ENCODE peak calls at places on chromosomes 13 and 19, in six cellular contexts. L is cardiac muscle cell, O is A673, G is psoas muscle, R is ascending aorta, S is IMR-90. H is an unnamed sample.

GRCh38 chr13:36920612-36921185 is 661 bp upstream of the SMAD9 start:
- DNase-seq in S (no peak), G (no peak), O (no peak), R (no peak), L (peak), H (no peak)

GRCh38 chr19:45677351-45678230 is 9.6 kb downstream of the GIPR start:
- DNase-seq in G (peak), S (peak), R (no peak), L (peak), O (peak), H (peak)

GRCh38 chr19:51572415-51572814 is 1.3 kb downstream of the ZNF175 start:
- DNase-seq in L (no peak), O (no peak), S (peak), R (no peak), G (no peak), H (no peak)

GRCh38 chr13:114088863-114089262 is 43.6 kb downstream of the RASA3 start:
- DNase-seq in O (no peak), G (no peak), L (no peak), R (no peak), S (no peak), H (no peak)

GRCh38 chr13:85693889-85694511 is 105.2 kb downstream of the SLITRK6 start:
- DNase-seq in L (no peak), G (no peak), R (no peak), O (peak), S (peak), H (no peak)

GRCh38 chr19:38667552-38668205 is 20.2 kb downstream of the ACTN4 start:
- DNase-seq in L (no peak), S (peak), G (peak), O (peak), R (no peak), H (no peak)

GRCh38 chr19:51688665-51689571 is 4.2 kb upstream of the SPACA6 start:
- DNase-seq in S (peak), G (peak), R (no peak), L (peak), O (peak), H (peak)

GRCh38 chr19:41384351-41384750 is 8.0 kb downstream of the TMEM91 start:
- DNase-seq in L (no peak), G (no peak), O (no peak), R (no peak), S (no peak), H (no peak)

GRCh38 chr13:98143157-98143553 is 261 bp downstream of the FARP1 start:
- DNase-seq in O (peak), R (no peak), G (peak), L (peak), S (no peak), H (peak)

GRCh38 chr13:50994651-50995050 is 85.1 kb downstream of the RNASEH2B start:
- DNase-seq in S (no peak), R (no peak), G (peak), L (no peak), O (no peak), H (no peak)

GRCh38 chr19:40234429-40235237 is 8.1 kb upstream of the CCNP start:
- DNase-seq in L (no peak), O (no peak), S (no peak), G (no peak), R (no peak), H (no peak)

GRCh38 chr19:41998246-41999020 is 4.4 kb upstream of the ATP1A3 start:
- DNase-seq in O (peak), S (peak), L (peak), G (no peak), R (no peak), H (peak)

GRCh38 chr13:44388427-44388826 is 14.8 kb downstream of the SERP2 start:
- DNase-seq in G (no peak), S (no peak), O (no peak), L (peak), R (no peak), H (no peak)

GRCh38 chr13:44389856-44390255 is 16.2 kb downstream of the SERP2 start:
- DNase-seq in G (no peak), O (no peak), R (no peak), L (no peak), S (no peak), H (no peak)

GRCh38 chr13:44386932-44387556 is 13.4 kb downstream of the SERP2 start:
- DNase-seq in O (no peak), R (no peak), L (peak), S (no peak), G (no peak), H (no peak)

GRCh38 chr13:44385847-44386246 is 12.2 kb downstream of the SERP2 start:
- DNase-seq in O (no peak), S (no peak), R (no peak), L (peak), G (no peak), H (peak)

DNA sequence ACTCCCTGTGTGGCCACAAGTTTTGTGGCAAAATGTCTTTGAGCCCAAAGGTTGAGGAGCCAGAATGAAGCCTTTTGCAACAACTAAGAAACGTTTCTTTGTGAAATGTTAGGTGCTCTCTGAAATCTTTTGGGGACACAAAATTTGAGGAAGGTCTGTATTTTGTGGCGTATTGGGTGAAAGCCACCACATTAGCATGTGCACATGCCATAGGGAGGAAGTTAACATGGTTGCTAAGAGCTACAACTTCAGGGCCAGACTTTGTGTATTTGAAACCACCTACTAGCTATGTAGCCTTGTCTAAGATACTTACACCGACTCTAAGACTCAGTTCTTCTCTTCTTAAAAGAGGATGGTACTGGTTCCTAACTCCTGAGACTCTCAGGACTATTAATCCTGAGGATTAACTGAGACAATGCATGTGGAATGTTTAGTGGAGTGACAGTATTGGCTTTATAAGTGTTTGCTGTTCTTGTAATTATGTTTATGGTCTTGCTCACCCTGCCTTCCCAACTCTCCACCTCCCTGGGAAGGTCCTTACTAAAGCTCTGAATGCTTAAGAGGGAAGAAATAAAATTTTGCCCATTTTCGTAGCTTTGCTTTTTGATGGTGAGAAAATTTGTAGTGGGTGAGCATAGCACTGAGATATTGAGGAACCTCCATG is 15.5 kb downstream of the SERP2 start:
- DNase-seq in O (no peak), G (no peak), S (no peak), R (no peak), L (no peak), H (no peak)
- H3K27ac ChIP-seq in O (no peak), G (no peak), S (no peak), R (no peak), L (peak), H (no peak)

GRCh38 chr19:5214371-5214770 is 126.2 kb downstream of the PTPRS start:
- DNase-seq in L (no peak), G (no peak), S (no peak), O (no peak), R (no peak), H (no peak)

GRCh38 chr19:5217171-5217570 is 123.4 kb downstream of the PTPRS start:
- DNase-seq in O (no peak), S (no peak), L (no peak), G (no peak), R (no peak), H (no peak)

GRCh38 chr19:5214902-5215301 is 125.7 kb downstream of the PTPRS start:
- DNase-seq in L (no peak), G (no peak), S (no peak), R (no peak), O (no peak), H (no peak)

GRCh38 chr19:5216141-5216847 is 124.3 kb downstream of the PTPRS start:
- DNase-seq in R (no peak), O (no peak), G (no peak), S (no peak), L (no peak), H (no peak)

DNA sequence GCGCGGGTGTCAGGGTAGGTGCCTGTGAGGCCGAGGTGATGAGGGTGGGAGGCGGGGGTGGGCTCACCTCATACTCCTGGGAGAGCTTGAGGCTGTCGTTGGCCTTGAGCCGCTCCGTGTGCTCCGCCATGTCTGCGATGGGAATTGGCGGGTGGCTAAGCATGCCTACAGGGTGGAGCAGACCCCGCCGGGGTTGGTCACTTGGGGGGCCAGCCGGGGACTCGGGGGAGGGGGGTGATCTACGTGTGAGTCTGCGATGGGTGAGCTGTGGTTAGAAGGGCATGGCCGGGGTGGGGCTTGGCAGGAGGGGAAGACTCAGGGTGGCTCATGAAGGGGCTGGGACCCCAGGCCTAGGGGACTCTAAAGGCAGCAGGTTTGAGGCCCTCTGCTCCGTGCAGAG is 125.2 kb downstream of the PTPRS start:
- DNase-seq in O (no peak), L (no peak), S (no peak), R (no peak), G (no peak), H (no peak)
- H3K4me3 ChIP-seq in O (no peak), L (no peak), S (no peak), R (no peak), G (no peak), H (no peak)

GRCh38 chr19:31354919-31355318 is 5.7 kb upstream of the TSHZ3 start:
- DNase-seq in G (no peak), R (no peak), S (no peak), O (no peak), L (no peak), H (no peak)

GRCh38 chr19:31352296-31352781 is 3.1 kb upstream of the TSHZ3 start:
- DNase-seq in R (no peak), G (no peak), O (no peak), S (no peak), L (no peak), H (no peak)

GRCh38 chr19:31354316-31354715 is 5.1 kb upstream of the TSHZ3 start:
- DNase-seq in G (no peak), L (no peak), R (no peak), S (no peak), O (no peak), H (no peak)

GRCh38 chr19:31352782-31353651 is 3.8 kb upstream of the TSHZ3 start:
- DNase-seq in L (no peak), R (no peak), O (no peak), S (no peak), G (no peak), H (no peak)

GRCh38 chr19:31353826-31354225 is 4.6 kb upstream of the TSHZ3 start:
- DNase-seq in L (no peak), G (no peak), R (no peak), O (no peak), S (no peak), H (no peak)
- H3K27ac ChIP-seq in L (no peak), G (no peak), R (no peak), O (no peak), S (no peak), H (no peak)

GRCh38 chr13:42990147-42990990 is 1.7 kb downstream of the EPSTI1 start:
- DNase-seq in S (peak), L (peak), R (no peak), O (no peak), G (no peak), H (no peak)
- H3K4me3 ChIP-seq in S (no peak), L (no peak), R (peak), O (no peak), G (peak), H (no peak)

GRCh38 chr19:55958356-55958755 is 10.7 kb downstream of the NLRP8 start:
- DNase-seq in G (no peak), S (no peak), R (no peak), L (no peak), O (no peak), H (no peak)
- H3K27ac ChIP-seq in G (no peak), S (no peak), R (no peak), L (no peak), O (no peak), H (no peak)

GRCh38 chr19:55309437-55309836 is 15.7 kb downstream of the TMEM150B start:
- DNase-seq in S (no peak), R (no peak), O (no peak), L (no peak), G (no peak), H (no peak)

GRCh38 chr19:55306712-55307111 is 18.4 kb downstream of the TMEM150B start:
- DNase-seq in S (no peak), O (no peak), R (no peak), L (no peak), G (no peak), H (no peak)

GRCh38 chr19:55310498-55310897 is 14.6 kb downstream of the TMEM150B start:
- DNase-seq in L (no peak), R (no peak), O (no peak), S (no peak), G (no peak), H (no peak)

GRCh38 chr19:55305983-55306562 is 19.1 kb downstream of the TMEM150B start:
- DNase-seq in R (no peak), G (no peak), O (no peak), L (no peak), S (no peak), H (no peak)

DNA sequence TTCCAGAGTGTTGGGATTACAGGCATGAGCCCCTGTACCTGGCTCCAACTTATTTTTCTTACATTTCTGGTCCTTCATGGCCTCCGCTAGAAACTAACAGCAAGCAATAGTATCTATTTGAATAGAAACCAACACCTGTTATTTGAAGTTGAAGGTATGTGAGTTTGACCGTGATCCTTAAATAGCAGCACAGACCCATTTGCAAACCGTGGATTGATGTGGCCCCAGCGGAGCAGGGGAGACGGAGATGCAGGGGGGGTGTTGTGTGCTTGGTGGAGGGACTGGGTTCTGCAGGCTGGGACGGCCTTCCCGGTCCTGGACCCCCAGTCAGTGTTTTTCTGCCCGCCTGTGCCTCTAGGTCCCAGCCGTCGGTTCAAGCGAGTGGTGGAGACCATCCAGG is 16.9 kb downstream of the TMEM150B start:
- DNase-seq in G (no peak), L (no peak), O (no peak), S (no peak), R (no peak), H (no peak)
- H3K4me3 ChIP-seq in G (no peak), L (no peak), O (no peak), S (no peak), R (no peak), H (no peak)

GRCh38 chr19:5905072-5905778 is 553 bp downstream of the VMAC start:
- DNase-seq in L (no peak), S (no peak), O (no peak), G (no peak), R (no peak), H (no peak)
- H3K27ac ChIP-seq in L (peak), S (peak), O (peak), G (peak), R (peak), H (peak)

GRCh38 chr13:24146961-24147569 is 13.5 kb upstream of the SPATA13 start:
- DNase-seq in G (no peak), R (no peak), L (no peak), S (no peak), O (no peak), H (no peak)
- H3K4me3 ChIP-seq in G (no peak), R (no peak), L (no peak), S (no peak), O (no peak), H (no peak)

DNA sequence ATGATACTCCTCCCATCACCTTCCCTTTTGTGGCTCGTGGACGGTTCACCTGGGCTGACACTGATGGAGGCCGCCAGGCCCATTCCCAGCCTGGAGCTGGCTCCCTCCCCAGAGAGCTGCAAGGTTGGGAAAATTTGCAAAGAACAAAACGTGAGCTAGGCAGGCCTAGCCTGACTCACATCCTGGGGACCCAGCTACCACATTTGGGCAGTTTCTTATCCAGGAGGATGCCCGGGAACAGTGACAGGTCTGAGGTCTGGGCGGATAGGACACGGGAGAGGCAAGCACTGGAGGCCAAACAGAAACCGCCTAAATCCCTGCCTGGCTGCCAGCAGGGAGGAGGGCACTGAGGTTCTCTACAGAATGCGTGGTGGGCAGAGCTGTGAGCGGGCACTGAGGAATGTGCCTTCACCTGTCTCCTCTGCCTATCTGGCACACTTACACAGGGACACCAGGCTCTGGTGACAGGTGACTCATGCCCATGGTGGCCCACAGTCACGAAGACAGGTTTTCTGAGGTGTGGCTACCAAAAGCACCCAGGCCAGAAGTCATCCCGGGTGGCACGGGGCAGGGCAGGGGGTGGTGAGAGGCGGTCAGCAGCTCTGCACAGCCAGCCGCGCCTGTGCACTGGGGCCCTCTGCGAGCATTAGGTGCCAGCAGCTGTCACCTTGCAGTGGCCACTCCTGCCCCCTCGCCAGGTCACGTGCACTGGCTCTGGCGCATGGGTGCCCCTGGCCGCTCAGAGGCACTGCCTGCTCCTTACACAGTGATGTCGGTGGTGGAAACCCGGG is 23.2 kb downstream of the SH3GL1 start:
- DNase-seq in L (no peak), O (no peak), S (peak), R (no peak), G (peak), H (peak)
- H3K27ac ChIP-seq in L (peak), O (peak), S (no peak), R (peak), G (peak), H (peak)

DNA sequence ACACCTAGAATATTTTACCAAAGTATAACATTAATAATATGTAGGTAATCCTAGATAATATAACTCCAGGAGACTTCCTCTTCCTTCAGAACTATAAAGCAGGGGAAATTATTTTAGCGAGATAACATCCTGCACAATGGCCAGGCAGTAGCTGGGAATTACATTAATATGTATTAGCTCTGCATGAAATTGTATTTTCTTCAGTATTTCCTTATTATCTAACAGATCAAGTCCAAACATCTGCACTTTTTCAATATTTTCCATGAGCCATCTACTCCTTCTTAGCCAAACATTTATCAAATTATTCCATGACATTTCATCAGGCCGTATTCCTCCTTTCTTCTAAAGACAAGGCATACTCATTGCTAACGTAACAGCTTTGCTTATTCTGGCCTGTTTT is 98.8 kb upstream of the PCDH9 start:
- DNase-seq in G (no peak), L (no peak), S (no peak), O (peak), R (no peak), H (no peak)
- H3K4me3 ChIP-seq in G (no peak), L (no peak), S (no peak), O (no peak), R (no peak), H (no peak)

H was measured in left lung.